ENCODE peak calls at places on chromosomes 11 and 22, in ten cellular contexts. T is astrocyte, U is suprapubic skin, Y is OCI-LY7, S is cardiac muscle cell, C is Peyer's patch, M is IMR-90, I is GM23338, K is A549, H is left lung. R is an unnamed sample.
A peak's percentile ranks its signal among the peaks of the same experiment; 100 is the strongest.

GRCh38 chr11:117409511-117409910 is 81.9 kb downstream of the CEP164 start:
- DNase-seq in T (no peak), U (no peak), Y (no peak), S (no peak), C (no peak), M (no peak), I (no peak), K (no peak), H (no peak), R (no peak)

GRCh38 chr11:68749061-68749491 is 2.2 kb downstream of the TESMIN start:
- DNase-seq in T (peak; percentile 13), U (no peak), Y (no peak), S (no peak), C (no peak), M (peak; percentile 4), I (peak; percentile 45), K (no peak), H (no peak), R (no peak)

GRCh38 chr11:46285173-46285572 is 7.7 kb downstream of the CREB3L1 start:
- DNase-seq in T (no peak), U (no peak), Y (no peak), S (peak; percentile 44), C (no peak), M (no peak), I (no peak), K (no peak), H (no peak), R (no peak)

GRCh38 chr11:74677131-74677530 is 54.1 kb downstream of the CHRDL2 start:
- DNase-seq in T (no peak), U (no peak), Y (no peak), S (peak; percentile 36), C (no peak), M (no peak), I (no peak), K (no peak), H (peak; percentile 7), R (peak; percentile 71)

GRCh38 chr11:9600651-9601040 is 27.2 kb downstream of the WEE1 start:
- DNase-seq in T (peak; percentile 42), U (no peak), Y (peak; percentile 72), S (no peak), C (peak; percentile 25), M (peak; percentile 53), I (no peak), K (no peak), H (no peak), R (no peak)

GRCh38 chr22:49780281-49780991 is 47.2 kb downstream of the BRD1 start:
- DNase-seq in T (no peak), U (no peak), Y (no peak), S (no peak), C (no peak), M (no peak), I (no peak), K (no peak), H (no peak), R (no peak)

GRCh38 chr11:128552783-128553661 is 34.3 kb downstream of the ETS1 start:
- DNase-seq in T (peak; percentile 45), U (no peak), Y (peak; percentile 97), S (peak; percentile 88), C (peak; percentile 80), M (peak; percentile 87), I (no peak), K (no peak), H (no peak), R (no peak)

GRCh38 chr11:112963368-112963955 is 2.2 kb downstream of the NCAM1 start:
- DNase-seq in T (no peak), U (no peak), Y (no peak), S (no peak), C (no peak), M (no peak), I (peak; percentile 15), K (no peak), H (no peak), R (no peak)

GRCh38 chr11:17371614-17372013 is 16.8 kb downstream of the KCNJ11 start:
- DNase-seq in T (peak; percentile 53), U (no peak), Y (peak; percentile 57), S (peak; percentile 66), C (no peak), M (peak; percentile 53), I (peak; percentile 52), K (no peak), H (no peak), R (no peak)

GRCh38 chr22:40597541-40598453 is 38.7 kb downstream of the MRTFA start:
- DNase-seq in T (peak; percentile 71), U (no peak), Y (no peak), S (no peak), C (no peak), M (peak; percentile 41), I (no peak), K (no peak), H (no peak), R (no peak)

GRCh38 chr22:46290121-46290842 is 6.4 kb upstream of the GTSE1 start:
- DNase-seq in T (no peak), U (no peak), Y (no peak), S (no peak), C (no peak), M (no peak), I (no peak), K (no peak), H (no peak), R (no peak)

GRCh38 chr11:130037058-130037457 is 32.6 kb upstream of the APLP2 start:
- DNase-seq in T (peak; percentile 86), U (no peak), Y (no peak), S (peak; percentile 82), C (no peak), M (peak; percentile 69), I (no peak), K (no peak), H (no peak), R (no peak)

GRCh38 chr22:19800306-19800705 is 39.7 kb downstream of the TBX1 start:
- DNase-seq in T (no peak), U (no peak), Y (no peak), S (no peak), C (no peak), M (no peak), I (no peak), K (no peak), H (no peak), R (no peak)

GRCh38 chr22:46991666-46992065 is 229.2 kb downstream of the TBC1D22A start:
- DNase-seq in T (no peak), U (no peak), Y (no peak), S (no peak), C (no peak), M (no peak), I (no peak), K (no peak), H (no peak), R (no peak)

GRCh38 chr11:98090861-98091575 is 929.7 kb upstream of the CNTN5 start:
- DNase-seq in T (no peak), U (no peak), Y (no peak), S (peak; percentile 27), C (no peak), M (no peak), I (no peak), K (no peak), H (no peak), R (no peak)

GRCh38 chr22:27100789-27101188 is 443.4 kb downstream of the MIAT start:
- DNase-seq in T (peak; percentile 90), U (no peak), Y (no peak), S (peak; percentile 68), C (no peak), M (peak; percentile 45), I (peak; percentile 72), K (no peak), H (no peak), R (no peak)

DNA sequence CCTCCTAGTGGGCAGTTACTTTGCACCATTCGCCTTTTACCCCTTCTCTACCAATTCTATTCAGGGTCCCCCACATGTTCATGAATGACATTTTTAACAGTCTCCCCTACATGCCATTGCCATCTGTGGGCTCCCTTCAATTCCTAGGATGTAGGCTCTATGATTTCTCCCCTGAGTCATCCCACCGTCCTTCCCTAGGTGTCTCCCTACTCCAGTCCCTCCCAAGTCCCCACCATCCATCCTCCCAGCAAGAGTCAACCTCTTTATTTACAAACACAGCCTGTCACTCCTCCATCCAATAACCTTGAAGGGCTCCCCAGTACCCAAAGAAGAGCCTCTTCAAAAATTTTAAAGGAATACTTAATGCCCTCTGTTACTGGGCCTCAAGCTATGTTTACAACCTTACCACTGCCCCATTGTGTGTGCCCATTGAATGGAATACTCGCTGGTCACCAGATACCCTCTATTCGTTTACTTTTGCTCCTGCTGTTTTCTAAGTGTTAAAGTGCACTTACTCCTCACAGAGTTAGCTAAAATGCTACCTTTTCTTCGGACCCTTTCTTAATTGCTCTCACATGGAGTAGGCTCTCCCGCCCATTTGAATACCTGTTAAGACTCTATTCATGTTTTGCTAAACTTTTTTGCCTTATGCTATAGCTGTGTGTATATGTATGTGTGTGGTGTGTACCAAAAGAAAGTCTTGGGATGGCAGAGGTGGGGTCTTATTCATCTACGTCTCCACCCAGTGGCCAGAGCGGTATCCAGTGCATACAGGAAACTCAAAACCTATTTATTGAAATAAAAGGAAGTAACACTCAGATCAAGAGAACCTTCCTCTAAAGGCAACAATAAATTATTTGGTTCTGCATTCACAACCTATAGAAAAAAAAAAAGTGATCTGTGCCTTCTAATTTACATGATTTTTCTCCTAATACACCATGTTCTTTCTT is 235.8 kb upstream of the CCDC90B start:
- DNase-seq in T (no peak), U (no peak), Y (peak; percentile 32), S (peak; percentile 1), C (no peak), M (peak; percentile 31), I (peak; percentile 76), K (no peak), H (no peak), R (no peak)
- TF ChIP-seq CTCF in T (peak; percentile 3), U (no peak), Y (peak; percentile 58), S (no peak), C (no peak), M (peak; percentile 50), I (peak; percentile 47), K (no peak), H (no peak), R (no peak)

GRCh38 chr22:36546932-36547331 is 18.0 kb upstream of the EIF3D start:
- DNase-seq in T (peak; percentile 86), U (no peak), Y (no peak), S (peak; percentile 38), C (no peak), M (peak; percentile 92), I (no peak), K (peak; percentile 71), H (no peak), R (no peak)
- H3K27ac ChIP-seq in T (no peak overlapping the region), U (no peak overlapping the region), Y (no peak overlapping the region), S (no peak overlapping the region), C (no peak overlapping the region), M (no peak overlapping the region), I (no peak overlapping the region), K (peak overlapping the region; percentile 79), H (no peak overlapping the region), R (no peak overlapping the region)

GRCh38 chr11:36763187-36763586 is 165.2 kb upstream of the RAG2 start:
- DNase-seq in T (no peak), U (no peak), Y (no peak), S (no peak), C (no peak), M (no peak), I (no peak), K (no peak), H (no peak), R (no peak)
- TF ChIP-seq CTCF in T (no peak), U (no peak), Y (no peak), S (no peak), C (no peak), M (no peak), I (no peak), K (no peak), H (no peak), R (no peak)

DNA sequence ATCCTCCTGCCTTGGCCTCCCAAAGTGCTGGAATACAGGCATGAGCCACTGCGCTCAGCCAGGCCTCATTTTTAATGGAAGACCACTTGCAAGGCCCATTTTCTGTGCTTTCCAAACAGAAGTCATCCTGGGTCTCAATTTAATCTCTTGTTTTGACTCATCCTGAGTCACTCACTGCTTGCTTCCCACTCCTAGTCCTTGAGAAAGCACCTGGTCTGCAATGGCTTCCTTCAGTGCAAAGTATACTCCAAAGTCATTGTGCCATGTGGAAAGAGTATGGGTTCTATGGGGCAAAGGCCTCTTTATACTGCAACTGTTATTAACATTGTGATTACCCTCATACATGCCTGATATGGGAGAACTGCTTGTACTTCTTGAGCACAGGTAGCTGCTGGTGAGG is 18.3 kb upstream of the SLC5A1 start:
- DNase-seq in T (peak; percentile 23), U (no peak), Y (no peak), S (peak; percentile 5), C (no peak), M (peak; percentile 18), I (no peak), K (no peak), H (no peak), R (no peak)
- H3K27ac ChIP-seq in T (no peak overlapping the region), U (no peak overlapping the region), Y (no peak overlapping the region), S (no peak overlapping the region), C (no peak overlapping the region), M (no peak overlapping the region), I (no peak overlapping the region), K (no peak overlapping the region), H (no peak overlapping the region), R (no peak overlapping the region)

R was measured in coronary artery.